ENCODE peak calls at places on chromosomes 16 and 17, in nine cellular contexts. One of them, this sample, is unnamed. For H3K36me3, the result is how much of the 10 kb centered on the place peaks cover.

GRCh38 chr16:28873543-28874201 is 4.6 kb upstream of the ATP2A1 start:
- DNase-seq in ovary: no peak
- DNase-seq in Caco-2: no peak
- DNase-seq in kidney: no peak
- DNase-seq in aorta: no peak
- DNase-seq in left ventricle myocardium inferior: no peak
- DNase-seq in heart left ventricle: no peak
- DNase-seq in mesendoderm: no peak
- DNase-seq in hepatocyte: no peak
- DNase-seq in this sample: peak

GRCh38 chr17:7927596-7927995 is 2.1 kb downstream of the KCNAB3 start:
- DNase-seq in mesendoderm: peak
- DNase-seq in hepatocyte: no peak
- DNase-seq in Caco-2: no peak
- DNase-seq in ovary: no peak
- DNase-seq in heart left ventricle: no peak
- DNase-seq in left ventricle myocardium inferior: no peak
- DNase-seq in aorta: no peak
- DNase-seq in kidney: no peak
- DNase-seq in this sample: no peak

GRCh38 chr17:12592941-12593340 is 72.7 kb upstream of the MYOCD start:
- DNase-seq in kidney: no peak
- DNase-seq in Caco-2: no peak
- DNase-seq in mesendoderm: no peak
- DNase-seq in left ventricle myocardium inferior: no peak
- DNase-seq in aorta: no peak
- DNase-seq in hepatocyte: no peak
- DNase-seq in ovary: no peak
- DNase-seq in heart left ventricle: no peak
- DNase-seq in this sample: no peak

GRCh38 chr16:15955425-15955824 is 6.0 kb downstream of the ABCC1 start:
- DNase-seq in ovary: no peak
- DNase-seq in mesendoderm: no peak
- DNase-seq in kidney: no peak
- DNase-seq in left ventricle myocardium inferior: no peak
- DNase-seq in heart left ventricle: no peak
- DNase-seq in Caco-2: no peak
- DNase-seq in hepatocyte: no peak
- DNase-seq in aorta: no peak
- DNase-seq in this sample: no peak

GRCh38 chr17:48612456-48612853 is 1.6 kb upstream of the HOXB7 start:
- DNase-seq in mesendoderm: no peak
- DNase-seq in kidney: no peak
- DNase-seq in ovary: no peak
- DNase-seq in Caco-2: no peak
- DNase-seq in heart left ventricle: no peak
- DNase-seq in hepatocyte: no peak
- DNase-seq in left ventricle myocardium inferior: no peak
- DNase-seq in aorta: no peak
- DNase-seq in this sample: no peak

GRCh38 chr17:48129981-48130380 is 22.4 kb downstream of the SNX11 start:
- DNase-seq in ovary: no peak
- DNase-seq in heart left ventricle: no peak
- DNase-seq in hepatocyte: no peak
- DNase-seq in Caco-2: no peak
- DNase-seq in mesendoderm: peak
- DNase-seq in left ventricle myocardium inferior: no peak
- DNase-seq in aorta: no peak
- DNase-seq in kidney: no peak
- DNase-seq in this sample: no peak

GRCh38 chr17:65557349-65558310 is 3.8 kb downstream of the AXIN2 start:
- DNase-seq in mesendoderm: no peak
- DNase-seq in aorta: no peak
- DNase-seq in kidney: no peak
- DNase-seq in left ventricle myocardium inferior: no peak
- DNase-seq in Caco-2: peak
- DNase-seq in heart left ventricle: no peak
- DNase-seq in ovary: no peak
- DNase-seq in hepatocyte: peak
- DNase-seq in this sample: no peak

GRCh38 chr17:29757788-29758187 is 135.1 kb upstream of the CORO6 start:
- DNase-seq in ovary: no peak
- DNase-seq in heart left ventricle: no peak
- DNase-seq in mesendoderm: no peak
- DNase-seq in kidney: no peak
- DNase-seq in left ventricle myocardium inferior: no peak
- DNase-seq in hepatocyte: no peak
- DNase-seq in aorta: no peak
- DNase-seq in Caco-2: no peak
- DNase-seq in this sample: no peak

GRCh38 chr17:75652934-75653549 is 13.9 kb downstream of the RECQL5 start:
- DNase-seq in left ventricle myocardium inferior: no peak
- DNase-seq in hepatocyte: peak
- DNase-seq in heart left ventricle: no peak
- DNase-seq in aorta: no peak
- DNase-seq in mesendoderm: peak
- DNase-seq in Caco-2: peak
- DNase-seq in ovary: no peak
- DNase-seq in kidney: peak
- DNase-seq in this sample: peak

GRCh38 chr16:19810817-19811731 is 73.6 kb downstream of the GPRC5B start:
- DNase-seq in hepatocyte: peak
- DNase-seq in left ventricle myocardium inferior: no peak
- DNase-seq in aorta: no peak
- DNase-seq in kidney: no peak
- DNase-seq in ovary: no peak
- DNase-seq in Caco-2: no peak
- DNase-seq in mesendoderm: no peak
- DNase-seq in heart left ventricle: no peak
- DNase-seq in this sample: no peak

GRCh38 chr16:84156342-84156784 is 11.3 kb downstream of the DNAAF1 start:
- DNase-seq in heart left ventricle: no peak
- DNase-seq in aorta: no peak
- DNase-seq in kidney: no peak
- DNase-seq in Caco-2: no peak
- DNase-seq in hepatocyte: no peak
- DNase-seq in mesendoderm: no peak
- DNase-seq in left ventricle myocardium inferior: no peak
- DNase-seq in ovary: no peak
- DNase-seq in this sample: no peak

GRCh38 chr17:10200016-10200415 is 1.6 kb upstream of the GAS7 start:
- DNase-seq in left ventricle myocardium inferior: no peak
- DNase-seq in Caco-2: no peak
- DNase-seq in ovary: no peak
- DNase-seq in mesendoderm: no peak
- DNase-seq in heart left ventricle: no peak
- DNase-seq in aorta: no peak
- DNase-seq in kidney: no peak
- DNase-seq in hepatocyte: no peak
- DNase-seq in this sample: no peak

GRCh38 chr17:10200645-10201044 is 2.2 kb upstream of the GAS7 start:
- DNase-seq in heart left ventricle: no peak
- DNase-seq in hepatocyte: no peak
- DNase-seq in kidney: no peak
- DNase-seq in left ventricle myocardium inferior: no peak
- DNase-seq in Caco-2: no peak
- DNase-seq in ovary: no peak
- DNase-seq in mesendoderm: no peak
- DNase-seq in aorta: no peak
- DNase-seq in this sample: no peak

GRCh38 chr17:10210151-10210574 is 11.8 kb upstream of the GAS7 start:
- DNase-seq in heart left ventricle: no peak
- DNase-seq in Caco-2: peak
- DNase-seq in kidney: peak
- DNase-seq in hepatocyte: peak
- DNase-seq in left ventricle myocardium inferior: no peak
- DNase-seq in aorta: no peak
- DNase-seq in mesendoderm: peak
- DNase-seq in ovary: no peak
- DNase-seq in this sample: peak

GRCh38 chr17:10201680-10202079 is 3.3 kb upstream of the GAS7 start:
- DNase-seq in aorta: no peak
- DNase-seq in heart left ventricle: no peak
- DNase-seq in ovary: no peak
- DNase-seq in left ventricle myocardium inferior: no peak
- DNase-seq in kidney: no peak
- DNase-seq in mesendoderm: no peak
- DNase-seq in hepatocyte: no peak
- DNase-seq in Caco-2: no peak
- DNase-seq in this sample: no peak

GRCh38 chr17:10205549-10206185 is 7.3 kb upstream of the GAS7 start:
- DNase-seq in heart left ventricle: no peak
- DNase-seq in left ventricle myocardium inferior: no peak
- DNase-seq in kidney: no peak
- DNase-seq in hepatocyte: no peak
- DNase-seq in Caco-2: no peak
- DNase-seq in ovary: no peak
- DNase-seq in aorta: no peak
- DNase-seq in mesendoderm: no peak
- DNase-seq in this sample: no peak
- H3K4me3 ChIP-seq in heart left ventricle: no peak
- H3K4me3 ChIP-seq in left ventricle myocardium inferior: no peak
- H3K4me3 ChIP-seq in kidney: no peak
- H3K4me3 ChIP-seq in hepatocyte: no peak
- H3K4me3 ChIP-seq in Caco-2: no peak
- H3K4me3 ChIP-seq in ovary: no peak
- H3K4me3 ChIP-seq in aorta: no peak
- H3K4me3 ChIP-seq in mesendoderm: no peak
- H3K4me3 ChIP-seq in this sample: no peak

DNA sequence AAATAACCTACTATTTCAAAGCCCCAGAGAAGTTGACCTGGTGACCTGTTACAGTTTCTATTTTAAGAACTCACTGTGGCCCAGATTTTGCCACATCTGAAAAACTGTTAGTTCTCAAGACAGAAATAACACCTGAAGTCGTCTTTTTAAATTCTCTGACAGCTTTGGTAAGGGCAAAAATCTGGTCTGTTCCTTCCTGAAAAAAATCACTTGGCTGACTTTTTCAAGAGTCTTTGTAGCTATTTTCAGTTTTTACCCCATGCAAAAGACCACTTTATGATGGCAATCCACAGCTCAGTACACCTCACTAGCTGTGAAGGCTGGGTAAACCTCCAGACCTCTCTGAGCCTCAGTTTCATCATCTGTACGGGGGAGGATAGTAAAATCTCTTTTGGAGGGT is 60.7 kb upstream of the SREBF1 start:
- DNase-seq in heart left ventricle: no peak
- DNase-seq in Caco-2: no peak
- DNase-seq in left ventricle myocardium inferior: no peak
- DNase-seq in hepatocyte: no peak
- DNase-seq in mesendoderm: no peak
- DNase-seq in ovary: no peak
- DNase-seq in kidney: no peak
- DNase-seq in aorta: no peak
- DNase-seq in this sample: no peak
- H3K36me3 ChIP-seq in heart left ventricle: under half
- H3K36me3 ChIP-seq in Caco-2: under half
- H3K36me3 ChIP-seq in left ventricle myocardium inferior: half or more
- H3K36me3 ChIP-seq in hepatocyte: under half
- H3K36me3 ChIP-seq in mesendoderm: under half
- H3K36me3 ChIP-seq in ovary: under half
- H3K36me3 ChIP-seq in kidney: under half
- H3K36me3 ChIP-seq in aorta: under half
- H3K36me3 ChIP-seq in this sample: under half

DNA sequence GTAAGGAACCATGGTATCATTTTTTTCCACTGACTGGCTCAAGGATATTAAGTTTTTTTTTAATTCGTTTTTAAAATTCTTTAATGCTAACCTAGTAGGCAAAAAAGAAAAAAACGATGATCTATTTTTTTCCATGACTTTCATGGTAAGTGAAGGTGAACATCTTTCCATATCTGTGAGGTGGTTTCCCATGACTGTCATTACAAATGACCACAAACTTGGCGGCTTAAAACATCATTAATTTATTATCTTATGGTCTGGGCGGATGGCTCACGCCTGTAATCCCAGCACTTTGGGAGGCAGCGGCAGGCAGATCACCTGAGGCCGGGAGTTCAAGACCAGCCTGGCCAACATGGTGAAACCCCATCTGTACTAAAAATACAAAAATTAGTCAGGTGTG is 10.5 kb downstream of the AHSP start:
- DNase-seq in left ventricle myocardium inferior: no peak
- DNase-seq in kidney: no peak
- DNase-seq in mesendoderm: no peak
- DNase-seq in Caco-2: no peak
- DNase-seq in hepatocyte: no peak
- DNase-seq in aorta: no peak
- DNase-seq in ovary: no peak
- DNase-seq in heart left ventricle: no peak
- DNase-seq in this sample: no peak
- H3K4me3 ChIP-seq in left ventricle myocardium inferior: no peak
- H3K4me3 ChIP-seq in kidney: peak
- H3K4me3 ChIP-seq in mesendoderm: no peak
- H3K4me3 ChIP-seq in Caco-2: no peak
- H3K4me3 ChIP-seq in hepatocyte: no peak
- H3K4me3 ChIP-seq in aorta: no peak
- H3K4me3 ChIP-seq in ovary: no peak
- H3K4me3 ChIP-seq in heart left ventricle: no peak
- H3K4me3 ChIP-seq in this sample: no peak

GRCh38 chr17:80330276-80330675 is 69.6 kb downstream of the RNF213 start:
- DNase-seq in mesendoderm: no peak
- DNase-seq in Caco-2: no peak
- DNase-seq in heart left ventricle: no peak
- DNase-seq in aorta: no peak
- DNase-seq in hepatocyte: no peak
- DNase-seq in ovary: no peak
- DNase-seq in kidney: no peak
- DNase-seq in left ventricle myocardium inferior: no peak
- DNase-seq in this sample: no peak
- H3K36me3 ChIP-seq in mesendoderm: under half
- H3K36me3 ChIP-seq in Caco-2: under half
- H3K36me3 ChIP-seq in heart left ventricle: under half
- H3K36me3 ChIP-seq in aorta: under half
- H3K36me3 ChIP-seq in hepatocyte: under half
- H3K36me3 ChIP-seq in ovary: under half
- H3K36me3 ChIP-seq in kidney: under half
- H3K36me3 ChIP-seq in left ventricle myocardium inferior: half or more
- H3K36me3 ChIP-seq in this sample: under half

GRCh38 chr17:77247609-77248008 is 106.8 kb downstream of the SEC14L1 start:
- DNase-seq in Caco-2: no peak
- DNase-seq in heart left ventricle: no peak
- DNase-seq in mesendoderm: no peak
- DNase-seq in hepatocyte: no peak
- DNase-seq in ovary: no peak
- DNase-seq in kidney: no peak
- DNase-seq in left ventricle myocardium inferior: no peak
- DNase-seq in aorta: no peak
- DNase-seq in this sample: no peak
- H3K4me3 ChIP-seq in Caco-2: peak
- H3K4me3 ChIP-seq in heart left ventricle: peak
- H3K4me3 ChIP-seq in mesendoderm: no peak
- H3K4me3 ChIP-seq in hepatocyte: no peak
- H3K4me3 ChIP-seq in ovary: no peak
- H3K4me3 ChIP-seq in kidney: peak
- H3K4me3 ChIP-seq in left ventricle myocardium inferior: peak
- H3K4me3 ChIP-seq in aorta: no peak
- H3K4me3 ChIP-seq in this sample: peak